ENCODE peak calls at places on chromosomes 1 and 21, in eight cellular contexts. One of them, this sample, is unnamed. For H3K4me1, the result is how much of the 10 kb centered on the place peaks cover.

GRCh38 chr1:178485467-178486098 is 11.2 kb downstream of the CLEC20A start:
- DNase-seq in psoas muscle: no peak
- DNase-seq in tibial artery: no peak
- DNase-seq in vagina: no peak
- DNase-seq in cardiac muscle cell: no peak
- DNase-seq in IMR-90: no peak
- DNase-seq in Panc1: no peak
- DNase-seq in body of pancreas: no peak
- DNase-seq in this sample: no peak

GRCh38 chr1:219733511-219733910 is 120.6 kb upstream of the ZC3H11B start:
- DNase-seq in psoas muscle: no peak
- DNase-seq in tibial artery: no peak
- DNase-seq in vagina: no peak
- DNase-seq in cardiac muscle cell: no peak
- DNase-seq in IMR-90: no peak
- DNase-seq in Panc1: no peak
- DNase-seq in body of pancreas: no peak
- DNase-seq in this sample: no peak

GRCh38 chr1:151819951-151820623 is 11.5 kb downstream of the RORC start:
- DNase-seq in psoas muscle: no peak
- DNase-seq in tibial artery: no peak
- DNase-seq in vagina: no peak
- DNase-seq in cardiac muscle cell: no peak
- DNase-seq in IMR-90: no peak
- DNase-seq in Panc1: no peak
- DNase-seq in body of pancreas: peak
- DNase-seq in this sample: peak

GRCh38 chr21:46206163-46207005 is 22.1 kb upstream of the SPATC1L start:
- DNase-seq in psoas muscle: no peak
- DNase-seq in tibial artery: peak
- DNase-seq in vagina: no peak
- DNase-seq in cardiac muscle cell: no peak
- DNase-seq in IMR-90: no peak
- DNase-seq in Panc1: no peak
- DNase-seq in body of pancreas: no peak
- DNase-seq in this sample: no peak

GRCh38 chr1:88920845-88921244 is 29.5 kb upstream of the GTF2B start:
- DNase-seq in psoas muscle: no peak
- DNase-seq in tibial artery: no peak
- DNase-seq in vagina: no peak
- DNase-seq in cardiac muscle cell: no peak
- DNase-seq in IMR-90: no peak
- DNase-seq in Panc1: no peak
- DNase-seq in body of pancreas: no peak
- DNase-seq in this sample: no peak

GRCh38 chr21:38839683-38840286 is 34.1 kb downstream of the ETS2 start:
- DNase-seq in psoas muscle: no peak
- DNase-seq in tibial artery: no peak
- DNase-seq in vagina: peak
- DNase-seq in cardiac muscle cell: no peak
- DNase-seq in IMR-90: peak
- DNase-seq in Panc1: no peak
- DNase-seq in body of pancreas: no peak
- DNase-seq in this sample: no peak

GRCh38 chr1:15345711-15346355 is 63.9 kb upstream of the EFHD2 start:
- DNase-seq in psoas muscle: peak
- DNase-seq in tibial artery: peak
- DNase-seq in vagina: no peak
- DNase-seq in cardiac muscle cell: no peak
- DNase-seq in IMR-90: no peak
- DNase-seq in Panc1: no peak
- DNase-seq in body of pancreas: peak
- DNase-seq in this sample: no peak

GRCh38 chr1:86356247-86356646 is 39.9 kb downstream of the ODF2L start:
- DNase-seq in psoas muscle: no peak
- DNase-seq in tibial artery: no peak
- DNase-seq in vagina: no peak
- DNase-seq in cardiac muscle cell: no peak
- DNase-seq in IMR-90: peak
- DNase-seq in Panc1: no peak
- DNase-seq in body of pancreas: no peak
- DNase-seq in this sample: no peak

GRCh38 chr1:203548917-203549708 is 55.2 kb downstream of the OPTC start:
- DNase-seq in psoas muscle: no peak
- DNase-seq in tibial artery: no peak
- DNase-seq in vagina: no peak
- DNase-seq in cardiac muscle cell: no peak
- DNase-seq in IMR-90: no peak
- DNase-seq in Panc1: no peak
- DNase-seq in body of pancreas: no peak
- DNase-seq in this sample: no peak

GRCh38 chr1:13492711-13493110 is 21.1 kb downstream of the LRRC38 start:
- DNase-seq in psoas muscle: no peak
- DNase-seq in tibial artery: no peak
- DNase-seq in vagina: no peak
- DNase-seq in cardiac muscle cell: no peak
- DNase-seq in IMR-90: no peak
- DNase-seq in Panc1: no peak
- DNase-seq in body of pancreas: no peak
- DNase-seq in this sample: no peak
- H3K4me1 ChIP-seq in psoas muscle: under half
- H3K4me1 ChIP-seq in tibial artery: under half
- H3K4me1 ChIP-seq in vagina: under half
- H3K4me1 ChIP-seq in cardiac muscle cell: under half
- H3K4me1 ChIP-seq in IMR-90: under half
- H3K4me1 ChIP-seq in Panc1: under half
- H3K4me1 ChIP-seq in body of pancreas: under half
- H3K4me1 ChIP-seq in this sample: under half

DNA sequence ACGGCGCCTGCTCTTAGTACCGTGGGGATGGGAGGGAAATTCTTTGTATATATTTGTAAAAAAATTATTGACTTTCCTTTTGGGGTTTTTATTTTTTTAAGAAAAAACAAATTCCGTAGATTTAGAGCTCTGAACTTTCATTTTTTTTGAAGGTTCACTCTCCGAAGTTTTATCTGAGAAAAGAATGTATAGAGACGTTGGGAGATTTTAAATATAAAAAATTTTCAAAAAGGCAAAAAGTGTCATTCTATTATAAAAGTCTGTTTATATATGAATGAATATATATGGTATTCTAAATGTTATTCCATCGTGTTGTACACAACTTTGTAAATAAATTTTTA is 2.4 kb downstream of the FOXD3 start:
- DNase-seq in psoas muscle: no peak
- DNase-seq in tibial artery: no peak
- DNase-seq in vagina: no peak
- DNase-seq in cardiac muscle cell: no peak
- DNase-seq in IMR-90: no peak
- DNase-seq in Panc1: no peak
- DNase-seq in body of pancreas: no peak
- DNase-seq in this sample: no peak
- TF ChIP-seq CTCF in psoas muscle: no peak
- TF ChIP-seq CTCF in tibial artery: no peak
- TF ChIP-seq CTCF in vagina: no peak
- TF ChIP-seq CTCF in cardiac muscle cell: no peak
- TF ChIP-seq CTCF in IMR-90: no peak
- TF ChIP-seq CTCF in Panc1: no peak
- TF ChIP-seq CTCF in body of pancreas: no peak
- TF ChIP-seq CTCF in this sample: no peak

DNA sequence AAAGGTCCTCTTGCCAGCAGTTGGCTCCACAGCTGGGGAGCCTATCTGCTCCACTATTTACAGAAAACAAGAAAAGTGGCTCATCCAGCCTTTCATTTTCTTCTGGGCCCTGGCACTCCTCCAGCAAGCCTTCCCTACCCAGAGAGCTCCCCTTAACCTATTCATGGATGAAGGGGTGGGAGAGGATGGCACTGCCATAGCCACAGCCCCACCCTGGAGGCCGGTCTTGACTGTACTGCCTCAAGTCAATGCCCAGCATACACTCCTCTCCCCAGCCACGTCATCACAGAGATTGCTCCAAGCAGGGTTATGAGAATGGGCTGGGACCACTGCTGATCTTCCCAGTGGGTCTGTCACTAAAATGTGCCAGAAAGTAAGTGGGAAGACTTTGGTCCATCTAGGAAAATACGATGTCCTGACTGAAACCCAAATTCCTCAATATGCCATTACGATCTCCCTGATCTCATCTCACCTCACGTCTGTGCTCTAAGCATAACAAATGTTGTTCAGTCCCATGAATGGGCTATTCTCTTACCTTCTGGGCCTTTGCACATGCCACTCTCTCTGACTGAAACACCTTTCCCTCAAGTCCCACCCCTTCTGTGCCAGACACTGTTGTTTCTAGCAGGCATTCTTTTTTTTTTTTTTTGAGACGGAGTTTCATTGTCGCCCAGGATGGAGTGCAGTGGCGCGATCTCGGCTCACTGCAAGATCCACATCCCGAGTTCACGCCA is 21.4 kb upstream of the PTAFR start:
- DNase-seq in psoas muscle: no peak
- DNase-seq in tibial artery: no peak
- DNase-seq in vagina: no peak
- DNase-seq in cardiac muscle cell: no peak
- DNase-seq in IMR-90: no peak
- DNase-seq in Panc1: no peak
- DNase-seq in body of pancreas: no peak
- DNase-seq in this sample: no peak
- H3K4me1 ChIP-seq in psoas muscle: under half
- H3K4me1 ChIP-seq in tibial artery: under half
- H3K4me1 ChIP-seq in vagina: under half
- H3K4me1 ChIP-seq in cardiac muscle cell: under half
- H3K4me1 ChIP-seq in IMR-90: under half
- H3K4me1 ChIP-seq in Panc1: under half
- H3K4me1 ChIP-seq in body of pancreas: under half
- H3K4me1 ChIP-seq in this sample: under half

DNA sequence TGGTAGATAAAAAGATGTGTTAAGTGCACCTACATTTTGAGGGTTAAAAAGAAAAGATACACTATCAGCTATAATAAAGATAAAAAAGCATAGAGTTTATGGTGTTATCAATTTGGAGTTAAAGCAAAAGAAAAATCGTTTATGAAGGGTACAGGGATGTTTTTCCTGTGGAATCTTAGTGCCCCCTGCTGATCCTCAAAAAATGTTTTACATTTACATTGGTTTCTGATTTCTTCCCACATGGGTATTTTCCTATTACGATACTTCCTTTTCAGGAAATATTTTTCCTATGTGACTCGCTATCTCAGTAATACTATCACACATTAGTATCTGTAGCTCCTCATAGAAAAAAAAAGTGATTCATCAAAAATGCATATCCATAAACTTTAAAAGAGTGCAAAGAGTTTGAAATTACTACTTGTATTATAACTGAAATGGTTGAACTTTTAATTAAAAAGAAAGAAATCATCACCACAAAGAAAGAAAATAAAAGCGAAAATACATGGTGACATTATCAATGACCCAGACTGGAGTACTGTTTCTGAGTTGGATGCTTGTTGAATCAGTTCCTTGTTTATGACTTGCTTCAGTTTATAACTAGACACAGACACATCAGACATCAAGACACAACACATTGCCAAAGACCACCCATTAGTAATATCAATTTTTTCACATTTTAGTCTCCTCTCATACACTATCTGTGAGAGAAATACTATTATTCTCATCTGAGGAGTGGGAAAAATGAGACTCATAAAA is 293.2 kb downstream of the MRPL39 start:
- DNase-seq in psoas muscle: no peak
- DNase-seq in tibial artery: no peak
- DNase-seq in vagina: no peak
- DNase-seq in cardiac muscle cell: peak
- DNase-seq in IMR-90: peak
- DNase-seq in Panc1: no peak
- DNase-seq in body of pancreas: no peak
- DNase-seq in this sample: no peak
- TF ChIP-seq CTCF in psoas muscle: no peak
- TF ChIP-seq CTCF in tibial artery: no peak
- TF ChIP-seq CTCF in vagina: no peak
- TF ChIP-seq CTCF in cardiac muscle cell: peak
- TF ChIP-seq CTCF in IMR-90: peak
- TF ChIP-seq CTCF in Panc1: no peak
- TF ChIP-seq CTCF in body of pancreas: no peak
- TF ChIP-seq CTCF in this sample: peak

GRCh38 chr1:9198538-9199361 is 35.8 kb upstream of the H6PD start:
- DNase-seq in psoas muscle: peak
- DNase-seq in tibial artery: no peak
- DNase-seq in vagina: no peak
- DNase-seq in cardiac muscle cell: peak
- DNase-seq in IMR-90: peak
- DNase-seq in Panc1: no peak
- DNase-seq in body of pancreas: peak
- DNase-seq in this sample: no peak
- H3K4me1 ChIP-seq in psoas muscle: under half
- H3K4me1 ChIP-seq in tibial artery: half or more
- H3K4me1 ChIP-seq in vagina: under half
- H3K4me1 ChIP-seq in cardiac muscle cell: under half
- H3K4me1 ChIP-seq in IMR-90: under half
- H3K4me1 ChIP-seq in Panc1: under half
- H3K4me1 ChIP-seq in body of pancreas: under half
- H3K4me1 ChIP-seq in this sample: under half

DNA sequence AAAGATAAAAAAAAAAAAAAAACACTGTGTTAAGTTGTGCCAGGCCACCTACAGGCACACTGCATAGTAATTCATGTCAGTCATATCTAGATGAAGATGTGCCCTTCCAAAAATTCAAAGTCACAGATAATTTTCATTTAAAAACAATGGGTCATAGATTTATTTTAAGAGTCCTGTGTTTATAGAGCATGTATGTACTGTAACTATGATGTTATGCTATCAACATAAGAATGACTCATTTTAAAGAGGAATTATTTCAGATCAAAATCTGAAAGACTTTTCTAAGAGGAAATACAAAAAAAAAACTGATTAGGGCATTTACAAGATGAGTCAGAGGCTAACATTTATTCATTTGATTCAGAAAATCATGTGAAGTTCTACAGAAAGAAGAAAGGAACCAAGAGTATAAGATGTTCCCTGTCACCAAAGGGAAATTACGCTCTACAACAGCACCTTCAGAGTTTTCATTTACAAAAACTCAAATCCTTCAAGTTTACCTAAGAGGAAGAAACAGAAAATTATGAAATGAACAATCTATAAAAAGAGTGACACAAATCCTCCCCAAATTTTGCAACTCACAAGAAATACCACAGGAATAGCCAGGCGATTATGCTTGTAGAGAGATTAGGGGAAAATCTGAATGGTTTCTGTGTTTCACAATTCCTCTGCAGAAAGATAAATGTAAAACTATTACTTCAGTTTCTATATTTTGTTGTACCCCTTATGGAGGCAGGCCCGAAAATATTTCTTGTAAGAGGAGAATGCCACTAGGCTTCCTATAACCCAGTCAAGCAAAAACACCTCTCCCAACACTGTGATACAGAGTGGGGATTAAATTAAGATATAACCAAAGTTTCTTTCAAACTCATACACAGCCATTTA is 13.8 kb downstream of the TP53BP2 start:
- DNase-seq in psoas muscle: no peak
- DNase-seq in tibial artery: no peak
- DNase-seq in vagina: no peak
- DNase-seq in cardiac muscle cell: no peak
- DNase-seq in IMR-90: peak
- DNase-seq in Panc1: no peak
- DNase-seq in body of pancreas: no peak
- DNase-seq in this sample: no peak
- TF ChIP-seq CTCF in psoas muscle: peak
- TF ChIP-seq CTCF in tibial artery: no peak
- TF ChIP-seq CTCF in vagina: no peak
- TF ChIP-seq CTCF in cardiac muscle cell: peak
- TF ChIP-seq CTCF in IMR-90: no peak
- TF ChIP-seq CTCF in Panc1: no peak
- TF ChIP-seq CTCF in body of pancreas: no peak
- TF ChIP-seq CTCF in this sample: no peak

This sample was measured in adrenal gland.